ENCODE peak calls at places on chromosome 20, in five cellular contexts. One of them, this sample, is unnamed.
A peak's percentile ranks its signal among the peaks of the same experiment; 100 is the strongest.

GRCh38 chr20:18916886-18917785 is 103.6 kb downstream of the SCP2D1 start:
- DNase-seq in A549: no peak
- DNase-seq in HFFc6: no peak
- DNase-seq in T follicular helper cell: no peak
- DNase-seq in HTR-8/SVneo: no peak
- DNase-seq in this sample: no peak

GRCh38 chr20:46253391-46253790 is 54.9 kb downstream of the CDH22 start:
- DNase-seq in A549: peak; percentile 46
- DNase-seq in HTR-8/SVneo: peak; percentile 66
- DNase-seq in HFFc6: no peak
- DNase-seq in T follicular helper cell: no peak
- DNase-seq in this sample: no peak

GRCh38 chr20:58645277-58645968 is 5.7 kb upstream of the STX16 start:
- DNase-seq in HFFc6: no peak
- DNase-seq in A549: no peak
- DNase-seq in T follicular helper cell: no peak
- DNase-seq in HTR-8/SVneo: no peak
- DNase-seq in this sample: no peak

GRCh38 chr20:38617011-38617829 is 15.6 kb downstream of the ARHGAP40 start:
- DNase-seq in T follicular helper cell: no peak
- DNase-seq in A549: peak; percentile 34
- DNase-seq in HTR-8/SVneo: peak; percentile 71
- DNase-seq in HFFc6: peak; percentile 73
- DNase-seq in this sample: no peak

GRCh38 chr20:63697868-63698545 is 1.6 kb downstream of the TNFRSF6B start:
- DNase-seq in T follicular helper cell: no peak
- DNase-seq in HFFc6: no peak
- DNase-seq in HTR-8/SVneo: no peak
- DNase-seq in A549: no peak
- DNase-seq in this sample: no peak

GRCh38 chr20:50801747-50802125 is 6.9 kb downstream of the BCAS4 start:
- DNase-seq in HTR-8/SVneo: no peak
- DNase-seq in T follicular helper cell: no peak
- DNase-seq in HFFc6: no peak
- DNase-seq in A549: no peak
- DNase-seq in this sample: no peak

GRCh38 chr20:22795897-22796296 is 211.5 kb upstream of the FOXA2 start:
- DNase-seq in HTR-8/SVneo: peak; percentile 54
- DNase-seq in T follicular helper cell: no peak
- DNase-seq in A549: peak; percentile 97
- DNase-seq in HFFc6: peak; percentile 74
- DNase-seq in this sample: no peak

GRCh38 chr20:53003420-53003819 is 31.3 kb downstream of the TSHZ2 start:
- DNase-seq in HFFc6: no peak
- DNase-seq in HTR-8/SVneo: peak; percentile 19
- DNase-seq in T follicular helper cell: no peak
- DNase-seq in A549: no peak
- DNase-seq in this sample: no peak

GRCh38 chr20:44827401-44827800 is 17.1 kb upstream of the RIMS4 start:
- DNase-seq in A549: no peak
- DNase-seq in HTR-8/SVneo: no peak
- DNase-seq in HFFc6: no peak
- DNase-seq in T follicular helper cell: no peak
- DNase-seq in this sample: no peak

GRCh38 chr20:52098186-52098585 is 93.4 kb downstream of the ZFP64 start:
- DNase-seq in A549: no peak
- DNase-seq in T follicular helper cell: no peak
- DNase-seq in HFFc6: no peak
- DNase-seq in HTR-8/SVneo: no peak
- DNase-seq in this sample: no peak

GRCh38 chr20:59774204-59774641 is 159.2 kb downstream of the SYCP2 start:
- DNase-seq in T follicular helper cell: no peak
- DNase-seq in HTR-8/SVneo: no peak
- DNase-seq in HFFc6: no peak
- DNase-seq in A549: no peak
- DNase-seq in this sample: no peak

GRCh38 chr20:48329216-48329615 is 498.6 kb downstream of the PREX1 start:
- DNase-seq in T follicular helper cell: no peak
- DNase-seq in A549: no peak
- DNase-seq in HFFc6: no peak
- DNase-seq in HTR-8/SVneo: no peak
- DNase-seq in this sample: no peak

GRCh38 chr20:36574278-36575065 is 1.1 kb downstream of the TGIF2 start:
- DNase-seq in HTR-8/SVneo: peak; percentile 69
- DNase-seq in T follicular helper cell: peak; percentile 47
- DNase-seq in A549: peak; percentile 46
- DNase-seq in HFFc6: no peak
- DNase-seq in this sample: peak; percentile 28

GRCh38 chr20:59144179-59144830 is 19.3 kb upstream of the ZNF831 start:
- DNase-seq in HTR-8/SVneo: no peak
- DNase-seq in HFFc6: no peak
- DNase-seq in T follicular helper cell: no peak
- DNase-seq in A549: no peak
- DNase-seq in this sample: peak; percentile 48

GRCh38 chr20:11274137-11274536 is 600.3 kb upstream of the JAG1 start:
- DNase-seq in A549: peak; percentile 86
- DNase-seq in HFFc6: peak; percentile 65
- DNase-seq in HTR-8/SVneo: peak; percentile 68
- DNase-seq in T follicular helper cell: no peak
- DNase-seq in this sample: no peak

GRCh38 chr20:25223179-25223661 is 24.7 kb upstream of the PYGB start:
- DNase-seq in HFFc6: peak; percentile 94
- DNase-seq in HTR-8/SVneo: peak; percentile 87
- DNase-seq in T follicular helper cell: no peak
- DNase-seq in A549: peak; percentile 92
- DNase-seq in this sample: peak; percentile 19